ENCODE peak calls at places on chromosome 4, in eight cellular contexts. O, N, E, V, T, D, Q and R are unnamed samples.
A peak's percentile ranks its signal among the peaks of the same experiment; 100 is the strongest.

GRCh38 chr4:38278255-38278654 is 318.1 kb downstream of the PTTG2 start:
- DNase-seq in E (no peak), D (no peak), O (no peak), N (no peak), V (no peak), Q (no peak), T (no peak), R (no peak)

GRCh38 chr4:123390846-123391456 is 5.6 kb upstream of the SPRY1 start:
- DNase-seq in T (peak; percentile 30), E (peak; percentile 59), N (peak; percentile 35), D (no peak), O (peak; percentile 4), V (no peak), Q (no peak), R (no peak)

GRCh38 chr4:115851918-115852766 is 738.7 kb upstream of the NDST4 start:
- DNase-seq in T (peak; percentile 84), O (peak; percentile 51), Q (no peak), D (peak; percentile 8), E (peak; percentile 61), N (peak; percentile 71), V (no peak), R (no peak)

GRCh38 chr4:74189331-74190043 is 31.6 kb downstream of the MTHFD2L start:
- DNase-seq in E (peak; percentile 71), V (peak; percentile 7), O (peak; percentile 72), Q (no peak), D (peak; percentile 41), T (peak; percentile 72), N (peak; percentile 71), R (no peak)

GRCh38 chr4:113513376-113513775 is 248.2 kb downstream of the CAMK2D start:
- DNase-seq in T (no peak), O (no peak), E (no peak), D (no peak), N (no peak), Q (no peak), V (no peak), R (no peak)

GRCh38 chr4:30767147-30767546 is 47.0 kb downstream of the PCDH7 start:
- DNase-seq in O (peak; percentile 72), E (no peak), V (no peak), D (no peak), T (no peak), Q (no peak), N (no peak), R (no peak)

GRCh38 chr4:137213372-137214173 is 318.7 kb downstream of the PCDH18 start:
- DNase-seq in T (no peak), O (no peak), N (no peak), E (peak; percentile 12), V (peak; percentile 54), Q (no peak), D (no peak), R (no peak)

GRCh38 chr4:122930877-122931276 is 8.5 kb upstream of the NUDT6 start:
- DNase-seq in N (peak; percentile 13), V (no peak), E (peak; percentile 51), O (no peak), Q (no peak), D (no peak), T (no peak), R (no peak)

GRCh38 chr4:185838514-185839203 is 26.7 kb upstream of the SORBS2 start:
- DNase-seq in V (no peak), E (no peak), O (no peak), T (no peak), Q (no peak), D (no peak), N (peak; percentile 18), R (no peak)

GRCh38 chr4:162506253-162506652 is 342.5 kb upstream of the FSTL5 start:
- DNase-seq in D (no peak), Q (no peak), E (peak; percentile 80), T (no peak), N (peak; percentile 68), V (no peak), O (no peak), R (no peak)

GRCh38 chr4:53763813-53764597 is 172.7 kb upstream of the LNX1 start:
- DNase-seq in N (peak; percentile 9), D (no peak), V (peak; percentile 75), O (no peak), Q (no peak), T (no peak), E (peak; percentile 84), R (no peak)

GRCh38 chr4:185896832-185897475 is 85.0 kb upstream of the SORBS2 start:
- DNase-seq in V (no peak), O (no peak), D (no peak), E (no peak), N (no peak), T (peak; percentile 75), Q (no peak), R (no peak)

GRCh38 chr4:59664771-59665170 is 1535.4 kb upstream of the ADGRL3 start:
- DNase-seq in O (no peak), E (no peak), Q (no peak), D (no peak), T (no peak), N (no peak), V (no peak), R (no peak)
- TF ChIP-seq CTCF in O (no peak), E (no peak), Q (no peak), D (no peak), T (no peak), N (no peak), V (no peak), R (no peak)

GRCh38 chr4:88284378-88285234 is at the start of gene PPM1K:
- DNase-seq in E (peak; percentile 99), V (peak; percentile 91), Q (peak; percentile 100), T (peak; percentile 99), O (peak; percentile 94), N (peak; percentile 97), D (peak; percentile 76), R (peak; percentile 99)
- TF ChIP-seq CTCF in E (peak; percentile 17), V (peak; percentile 28), Q (no peak), T (no peak), O (no peak), N (no peak), D (peak; percentile 9), R (no peak)

GRCh38 chr4:4721636-4722035 is 137.8 kb upstream of the MSX1 start:
- DNase-seq in V (no peak), Q (no peak), T (no peak), N (no peak), E (no peak), O (no peak), D (no peak), R (no peak)

GRCh38 chr4:4720671-4721070 is 138.8 kb upstream of the MSX1 start:
- DNase-seq in V (no peak), T (no peak), Q (no peak), N (no peak), O (no peak), D (no peak), E (no peak), R (no peak)

GRCh38 chr4:4730214-4730613 is 129.3 kb upstream of the MSX1 start:
- DNase-seq in N (no peak), D (no peak), V (no peak), Q (peak; percentile 32), O (no peak), T (no peak), E (no peak), R (no peak)

GRCh38 chr4:4727536-4727935 is 131.9 kb upstream of the MSX1 start:
- DNase-seq in T (no peak), N (no peak), V (no peak), Q (no peak), E (no peak), D (no peak), O (no peak), R (no peak)

DNA sequence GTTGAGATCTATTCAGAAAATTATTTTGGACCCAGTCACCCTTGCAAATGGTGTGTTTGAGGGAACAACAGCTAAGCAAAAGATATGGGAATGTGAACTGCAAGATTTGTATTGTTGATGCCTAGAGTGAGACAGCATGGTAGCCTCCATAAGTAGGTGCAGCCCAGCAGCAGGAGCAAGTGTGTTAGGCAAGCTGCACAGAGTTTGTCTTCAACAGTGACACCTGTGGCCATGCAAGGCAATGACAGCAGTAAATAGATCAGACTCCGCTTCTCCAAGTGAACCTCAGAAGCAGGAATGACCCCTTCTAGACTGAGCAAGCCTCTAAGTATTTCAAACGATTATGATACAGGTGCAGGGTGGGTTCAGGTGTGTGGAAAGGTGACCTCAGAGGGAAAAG is 133.4 kb upstream of the MSX1 start:
- DNase-seq in V (no peak), T (peak; percentile 11), D (no peak), Q (no peak), E (no peak), O (peak; percentile 34), N (no peak), R (no peak)
- TF ChIP-seq CTCF in V (peak; percentile 27), T (peak; percentile 34), D (peak; percentile 28), Q (no peak), E (peak; percentile 54), O (peak; percentile 72), N (no peak), R (no peak)

GRCh38 chr4:89164400-89164799 is 53.1 kb downstream of the TIGD2 start:
- DNase-seq in D (no peak), Q (no peak), O (no peak), E (no peak), N (no peak), T (no peak), V (no peak), R (no peak)
- TF ChIP-seq CTCF in D (peak; percentile 22), Q (no peak), O (no peak), E (no peak), N (peak; percentile 17), T (no peak), V (no peak), R (no peak)

DNA sequence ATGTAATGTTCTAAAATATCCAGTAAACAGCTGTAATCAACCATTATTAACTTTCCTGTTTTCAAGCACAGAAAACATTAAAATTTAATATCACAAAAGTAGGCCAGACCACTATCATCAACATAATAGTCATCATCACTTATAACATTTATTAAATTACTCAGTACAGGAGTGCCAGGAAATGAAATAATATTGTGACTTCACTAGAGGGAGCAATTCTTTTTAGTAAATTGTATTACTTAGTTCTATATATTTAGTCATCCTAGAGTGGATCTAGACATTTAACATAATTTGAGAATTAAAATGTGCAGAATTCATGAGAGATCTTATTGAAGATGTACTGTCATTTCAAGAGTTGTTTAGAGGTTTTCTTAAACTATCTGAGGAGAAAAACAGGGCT is 33.6 kb downstream of the PITX2 start:
- DNase-seq in T (no peak), Q (no peak), N (peak; percentile 5), O (no peak), V (no peak), D (no peak), E (peak; percentile 36), R (no peak)
- TF ChIP-seq CTCF in T (no peak), Q (no peak), N (peak; percentile 25), O (peak; percentile 46), V (peak; percentile 5), D (no peak), E (peak; percentile 43), R (no peak)

DNA sequence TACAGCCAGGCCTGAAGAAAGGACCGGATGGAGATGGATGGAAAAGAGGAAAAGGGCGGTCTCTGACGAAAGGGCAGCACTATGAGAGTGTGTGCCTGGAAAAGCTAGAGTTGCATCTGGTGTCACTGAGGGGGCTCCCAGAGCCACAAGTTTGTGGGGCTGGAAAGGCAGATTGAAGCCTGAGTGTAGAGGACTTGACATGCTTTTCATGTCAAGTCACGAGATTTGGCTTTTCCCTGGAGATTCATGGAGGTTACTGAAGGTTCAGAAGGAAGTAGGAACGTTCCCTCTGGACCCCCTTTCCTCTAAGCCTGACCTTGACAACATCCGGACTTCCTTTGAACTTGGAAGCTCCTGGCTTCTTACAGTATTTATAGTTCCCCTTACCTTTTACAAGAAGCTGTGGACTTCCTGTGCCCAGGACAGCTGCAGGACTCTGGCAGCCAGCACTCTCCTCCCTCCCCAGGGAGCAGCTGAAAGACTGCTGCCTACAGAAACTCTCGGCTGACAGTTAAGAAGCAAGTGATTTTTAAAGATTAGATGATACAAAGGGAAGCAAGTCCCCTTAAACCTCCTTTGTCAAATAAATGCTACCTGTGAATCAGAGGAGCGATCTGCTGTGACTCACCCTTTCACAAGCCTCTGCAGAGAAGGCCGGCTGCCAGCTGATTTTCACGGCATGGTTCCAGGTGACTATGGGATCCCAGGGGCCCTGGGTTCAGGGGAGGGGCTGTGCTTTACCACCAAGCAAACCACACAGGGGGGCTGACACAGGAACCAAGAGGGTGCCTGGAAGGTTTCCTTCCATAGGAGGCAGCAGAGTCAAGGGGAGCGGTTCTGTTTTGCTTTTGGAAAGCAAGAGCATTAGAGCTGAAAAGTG is 72.9 kb upstream of the STIM2 start:
- DNase-seq in E (peak; percentile 66), O (peak; percentile 70), N (peak; percentile 88), Q (peak; percentile 32), T (peak; percentile 9), V (no peak), D (no peak), R (no peak)
- TF ChIP-seq CTCF in E (peak; percentile 75), O (peak; percentile 36), N (no peak), Q (peak; percentile 34), T (peak; percentile 15), V (peak; percentile 24), D (peak; percentile 23), R (peak; percentile 28)